ENCODE peak calls at places on chromosomes 16 and 17, in six cellular contexts. N, J, C, L, H and Z are unnamed samples.

GRCh38 chr17:28953444-28954118 is 2.3 kb upstream of the PHF12 start:
- DNase-seq in H (no peak), J (peak), L (peak), C (peak), N (peak), Z (peak)

GRCh38 chr17:48368352-48368751 is 61.7 kb downstream of the SKAP1 start:
- DNase-seq in H (no peak), L (no peak), J (no peak), C (no peak), N (no peak), Z (no peak)

GRCh38 chr16:87515475-87516330 is 22.9 kb upstream of the ZCCHC14 start:
- DNase-seq in N (no peak), H (no peak), C (no peak), J (no peak), L (no peak), Z (no peak)

GRCh38 chr16:71205482-71206131 is 24.9 kb downstream of the HYDIN start:
- DNase-seq in L (no peak), C (no peak), H (no peak), J (no peak), N (no peak), Z (no peak)

GRCh38 chr17:9488556-9488955 is 87.1 kb downstream of the STX8 start:
- DNase-seq in N (peak), J (no peak), C (no peak), L (no peak), H (no peak), Z (no peak)

GRCh38 chr17:76567634-76568432 is 17.8 kb downstream of the ST6GALNAC2 start:
- DNase-seq in C (no peak), H (no peak), N (no peak), L (no peak), J (no peak), Z (peak)

GRCh38 chr17:72419866-72420774 is 299.3 kb downstream of the SOX9 start:
- DNase-seq in H (no peak), C (no peak), N (no peak), L (no peak), J (no peak), Z (no peak)

GRCh38 chr17:4807534-4808377 is 804 bp downstream of the PLD2 start:
- DNase-seq in J (no peak), L (no peak), N (no peak), C (no peak), H (no peak), Z (no peak)

GRCh38 chr17:2365132-2365531 is 27.8 kb downstream of the SGSM2 start:
- DNase-seq in H (no peak), N (no peak), L (no peak), C (no peak), J (no peak), Z (no peak)

GRCh38 chr17:37741334-37742113 is 3.3 kb downstream of the HNF1B start:
- DNase-seq in N (no peak), C (no peak), H (no peak), J (no peak), L (peak), Z (no peak)
- H2AFZ ChIP-seq in N (peak), C (peak), H (no peak), J (peak), L (no peak), Z (no peak)

DNA sequence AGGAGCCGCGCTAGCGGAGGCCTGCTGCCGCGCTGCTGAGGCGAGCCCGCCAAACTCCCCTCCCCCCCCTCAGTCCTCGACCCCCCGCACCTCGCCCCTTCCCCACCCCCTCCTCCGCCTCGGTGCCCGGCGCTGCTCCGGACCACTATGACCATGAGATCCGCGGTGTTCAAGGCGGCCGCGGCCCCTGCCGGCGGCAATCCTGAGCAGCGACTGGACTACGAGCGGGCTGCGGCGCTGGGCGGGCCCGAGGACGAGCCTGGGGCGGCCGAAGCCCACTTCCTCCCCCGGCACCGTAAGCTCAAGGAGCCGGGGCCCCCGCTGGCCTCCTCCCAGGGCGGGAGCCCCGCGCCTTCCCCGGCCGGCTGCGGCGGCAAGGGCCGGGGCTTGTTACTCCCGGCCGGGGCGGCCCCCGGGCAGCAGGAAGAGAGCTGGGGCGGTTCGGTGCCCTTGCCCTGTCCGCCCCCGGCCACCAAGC is 734 bp downstream of the MSL1 start:
- DNase-seq in H (peak), L (peak), N (peak), C (no peak), J (peak), Z (peak)
- H2BK5ac ChIP-seq in H (peak), L (peak), N (peak), C (peak), J (peak), Z (no peak)

GRCh38 chr17:79749958-79750357 is 19.2 kb downstream of the ENPP7 start:
- DNase-seq in L (no peak), J (no peak), H (no peak), N (no peak), C (no peak), Z (no peak)

GRCh38 chr17:79747508-79748295 is 17.0 kb downstream of the ENPP7 start:
- DNase-seq in N (no peak), H (no peak), C (no peak), J (no peak), L (no peak), Z (peak)

GRCh38 chr17:79746955-79747507 is 16.3 kb downstream of the ENPP7 start:
- DNase-seq in H (no peak), L (no peak), J (peak), N (no peak), C (no peak), Z (peak)

GRCh38 chr17:79749156-79749815 is 18.5 kb downstream of the ENPP7 start:
- DNase-seq in H (no peak), L (peak), N (peak), C (no peak), J (no peak), Z (no peak)

DNA sequence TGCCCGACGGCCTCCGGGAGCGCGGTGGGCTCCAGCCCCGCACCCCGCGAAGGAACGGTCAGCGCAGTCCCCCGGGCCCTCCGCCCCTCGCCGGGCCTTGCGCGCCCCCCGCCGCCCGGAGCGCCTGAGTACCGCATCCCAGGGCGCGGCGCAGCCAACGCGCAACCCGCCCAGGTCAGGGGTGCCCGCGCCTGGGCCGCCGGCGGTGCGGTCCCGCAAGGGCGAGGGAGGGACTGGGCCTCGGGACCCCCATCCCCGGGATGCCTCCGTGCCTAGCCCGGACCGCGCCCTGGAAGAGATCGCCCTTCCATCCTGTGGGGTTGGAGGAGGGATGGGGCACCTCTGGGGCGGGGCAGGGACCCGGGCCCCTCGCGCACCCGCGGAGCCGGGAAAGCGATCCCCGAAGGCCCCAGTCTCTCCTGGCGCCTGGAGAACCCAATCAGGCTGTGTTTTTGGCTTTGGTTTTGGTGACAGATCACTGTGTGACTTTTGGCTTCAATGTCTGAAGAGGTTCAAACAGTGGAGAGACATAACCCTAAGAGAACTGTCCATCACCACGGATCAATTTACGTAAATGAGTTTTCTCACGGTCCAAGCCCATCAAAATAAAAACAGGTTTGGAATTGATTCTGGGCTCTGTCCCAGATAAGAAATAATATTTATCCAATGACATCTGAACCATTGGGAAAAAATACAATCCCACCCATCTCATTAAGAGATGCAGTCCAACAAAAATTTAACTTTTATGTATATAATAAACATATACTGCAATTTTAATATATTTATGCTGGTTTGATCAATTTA is 17.8 kb downstream of the ENPP7 start:
- DNase-seq in C (no peak), H (no peak), N (no peak), J (peak), L (no peak), Z (no peak)
- H3K23ac ChIP-seq in C (peak), H (no peak), N (peak), J (no peak), L (no peak), Z (no peak)

DNA sequence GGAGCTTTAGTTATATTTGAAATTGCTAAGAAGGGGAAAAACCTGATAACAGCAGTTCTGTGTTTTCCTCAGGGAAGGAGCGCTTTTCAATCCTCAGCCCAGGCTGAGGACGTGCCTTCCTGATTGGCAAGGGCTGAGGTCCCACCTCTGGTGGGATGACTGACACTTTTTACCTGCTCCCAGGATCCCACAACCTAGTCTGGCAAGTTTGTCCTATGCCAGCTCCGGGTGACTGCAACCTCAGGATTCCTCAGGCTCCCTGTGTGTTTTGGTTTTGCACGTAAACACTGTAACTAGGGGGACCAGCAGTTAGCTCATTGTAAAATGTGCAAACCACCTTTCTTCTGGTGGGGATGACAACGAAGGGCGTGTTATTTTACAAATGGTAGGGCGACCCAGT is 7.5 kb downstream of the MARCHF10 start:
- DNase-seq in L (peak), H (peak), C (no peak), N (peak), J (peak), Z (peak)
- H2AFZ ChIP-seq in L (no peak), H (no peak), C (no peak), N (peak), J (peak), Z (no peak)

GRCh38 chr17:78284146-78284545 is 52.7 kb downstream of the TMEM235 start:
- DNase-seq in H (no peak), N (peak), J (no peak), L (peak), C (no peak), Z (no peak)

GRCh38 chr17:78278139-78278741 is 46.8 kb downstream of the TMEM235 start:
- DNase-seq in L (no peak), C (no peak), N (no peak), J (no peak), H (no peak), Z (peak)

GRCh38 chr17:78279360-78279990 is 48.0 kb downstream of the TMEM235 start:
- DNase-seq in H (no peak), J (no peak), N (no peak), C (no peak), L (no peak), Z (no peak)

GRCh38 chr17:78276499-78276898 is 45.1 kb downstream of the TMEM235 start:
- DNase-seq in C (no peak), L (no peak), H (no peak), N (no peak), J (no peak), Z (no peak)

GRCh38 chr17:78281249-78281865 is 49.9 kb downstream of the TMEM235 start:
- DNase-seq in C (no peak), L (no peak), N (peak), H (no peak), J (no peak), Z (peak)
- H2BK5ac ChIP-seq in C (no peak), L (no peak), N (no peak), H (no peak), J (no peak), Z (no peak)

DNA sequence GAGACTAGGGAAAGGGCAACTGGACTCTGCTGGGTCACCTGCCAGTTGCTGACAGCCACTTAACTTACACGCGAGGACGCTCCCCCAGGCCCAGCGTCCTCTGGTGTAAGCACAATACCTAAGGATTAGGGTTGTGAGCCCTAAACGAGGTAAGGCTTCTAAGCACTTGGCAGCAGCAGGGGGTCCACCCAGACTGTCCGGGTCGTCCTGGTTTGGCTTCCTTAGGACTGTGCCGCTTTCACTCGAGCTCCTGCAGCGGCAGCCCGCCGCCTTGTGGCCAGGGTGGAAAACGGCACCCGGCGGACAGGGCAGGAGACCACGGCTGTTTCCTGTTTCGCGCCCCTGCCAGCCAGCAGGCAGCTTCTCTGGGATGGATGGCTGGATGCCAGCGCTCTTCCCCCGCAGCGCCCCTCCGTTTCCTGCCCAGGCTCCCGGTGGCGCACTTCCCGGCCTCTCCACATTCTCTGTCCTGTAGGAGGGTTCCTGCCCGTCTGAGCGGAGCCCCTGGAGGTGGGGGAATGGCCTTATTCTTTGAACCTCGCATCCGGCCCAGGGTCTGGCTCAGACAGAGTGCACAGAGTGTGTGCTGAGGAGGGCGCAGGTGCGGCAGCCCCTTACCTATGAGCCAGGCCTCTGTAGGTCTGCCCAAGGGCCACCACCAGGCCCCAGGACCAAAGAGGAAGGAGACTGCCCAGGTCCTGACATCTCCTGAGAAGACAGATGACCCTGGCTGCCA is 47.0 kb upstream of the AMZ2 start:
- DNase-seq in C (peak), H (peak), J (peak), L (peak), N (peak), Z (peak)
- H3K23ac ChIP-seq in C (no peak), H (no peak), J (no peak), L (no peak), N (no peak), Z (no peak)

GRCh38 chr17:19398301-19399181 is 11.6 kb upstream of the MFAP4 start:
- DNase-seq in J (no peak), C (no peak), H (no peak), L (peak), N (no peak), Z (no peak)
- H2AFZ ChIP-seq in J (no peak), C (no peak), H (no peak), L (no peak), N (no peak), Z (no peak)

GRCh38 chr16:2867987-2868789 is 10.2 kb upstream of the PRSS22 start:
- DNase-seq in J (peak), N (peak), L (peak), H (peak), C (peak), Z (peak)
- H2BK5ac ChIP-seq in J (peak), N (peak), L (peak), H (peak), C (no peak), Z (no peak)

DNA sequence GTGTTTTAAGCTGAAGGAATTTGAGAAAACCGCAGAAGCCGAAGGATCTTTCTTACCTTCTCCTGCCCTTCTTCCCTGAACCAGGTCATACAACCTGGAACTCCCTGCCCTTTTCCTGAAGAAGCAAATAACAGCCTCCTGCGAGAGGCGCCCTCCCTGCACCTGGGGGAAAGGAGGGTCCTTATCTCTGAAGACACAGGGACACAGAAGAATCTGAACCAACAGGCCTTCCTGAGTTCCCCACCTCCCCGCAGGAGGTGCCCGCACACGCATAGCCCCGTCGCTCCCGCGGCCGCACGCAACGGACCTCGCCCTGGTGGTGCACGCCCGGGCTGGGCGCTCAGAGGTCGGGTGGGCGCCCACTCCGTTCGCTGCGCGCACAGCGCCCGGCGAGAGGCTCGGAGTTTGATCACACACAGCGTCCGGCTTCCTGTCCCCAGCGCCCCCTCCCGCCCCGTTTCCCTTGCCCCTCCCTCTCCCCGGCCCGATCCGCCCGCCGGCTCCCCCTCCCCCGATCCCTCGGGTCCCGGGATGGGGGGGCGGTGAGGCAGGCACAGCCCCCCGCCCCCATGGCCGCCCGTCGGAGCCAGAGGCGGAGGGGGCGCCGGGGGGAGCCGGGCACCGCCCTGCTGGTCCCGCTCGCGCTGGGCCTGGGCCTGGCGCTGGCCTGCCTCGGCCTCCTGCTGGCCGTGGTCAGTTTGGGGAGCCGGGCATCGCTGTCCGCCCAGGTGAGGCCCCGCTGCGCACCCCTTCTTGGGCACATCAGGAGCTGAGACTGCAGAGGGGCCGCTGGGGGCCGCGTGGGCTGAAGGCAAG is at the start of gene TNFSF12:
- DNase-seq in J (peak), L (peak), N (peak), C (no peak), H (no peak), Z (peak)
- H3K23ac ChIP-seq in J (no peak), L (peak), N (peak), C (peak), H (no peak), Z (no peak)